ENCODE peak calls at places on chromosomes 3 and 15, in four cellular contexts. D is CD4-positive, alpha-beta memory T cell; B is Panc1; H is mesenchymal stem cell. M is an unnamed sample.

GRCh38 chr3:43378066-43378935 is 92.0 kb downstream of the SNRK start:
- DNase-seq in D (peak), H (peak), B (no peak), M (peak)

GRCh38 chr3:126544596-126545281 is 14.0 kb downstream of the C3orf22 start:
- DNase-seq in B (no peak), D (no peak), H (no peak), M (no peak)

GRCh38 chr3:149179225-149179624 is 42.4 kb downstream of the CP start:
- DNase-seq in B (peak), D (no peak), H (peak), M (no peak)

GRCh38 chr3:98657429-98657828 is 64.0 kb upstream of the CPOX start:
- DNase-seq in B (no peak), D (peak), H (no peak), M (no peak)

GRCh38 chr15:91101356-91101920 is 1.4 kb downstream of the SV2B start:
- DNase-seq in B (no peak), H (no peak), D (no peak), M (no peak)

GRCh38 chr15:52440414-52440813 is 88.3 kb downstream of the MYO5A start:
- DNase-seq in B (no peak), D (no peak), H (peak), M (no peak)

GRCh38 chr3:186035277-186035676 is 73.6 kb downstream of the ETV5 start:
- DNase-seq in H (no peak), B (no peak), D (no peak), M (no peak)

GRCh38 chr15:29183071-29183831 is 86.4 kb downstream of the NSMCE3 start:
- DNase-seq in D (no peak), B (no peak), H (no peak), M (no peak)

GRCh38 chr3:94024385-94024784 is 4.0 kb downstream of the STX19 start:
- DNase-seq in D (no peak), B (no peak), H (no peak), M (no peak)

GRCh38 chr15:78907577-78907976 is 34.9 kb downstream of the MORF4L1 start:
- DNase-seq in H (peak), D (no peak), B (no peak), M (no peak)

GRCh38 chr3:46469680-46470357 is 5.1 kb upstream of the LTF start:
- DNase-seq in B (no peak), D (no peak), H (no peak), M (no peak)

GRCh38 chr3:69716119-69716518 is 23.1 kb upstream of the MITF start:
- DNase-seq in D (no peak), H (no peak), B (no peak), M (no peak)

GRCh38 chr3:49271047-49271446 is 6.0 kb downstream of the C3orf62 start:
- DNase-seq in D (no peak), H (no peak), B (no peak), M (no peak)

GRCh38 chr3:159189994-159190669 is 388.3 kb downstream of the MFSD1 start:
- DNase-seq in B (no peak), H (peak), D (no peak), M (no peak)

GRCh38 chr3:74614133-74614967 is at the start of gene CNTN3:
- DNase-seq in B (no peak), H (no peak), D (no peak), M (no peak)

GRCh38 chr3:187507266-187507665 is 139.1 kb downstream of the RTP4 start:
- DNase-seq in D (no peak), H (no peak), B (no peak), M (no peak)

GRCh38 chr3:49619649-49620048 is 54.5 kb upstream of the APEH start:
- DNase-seq in H (no peak), B (no peak), D (no peak), M (no peak)

GRCh38 chr3:127747751-127748521 is 74.4 kb downstream of the MGLL start:
- DNase-seq in B (no peak), H (peak), D (no peak), M (no peak)

GRCh38 chr15:37880009-37880834 is 54.2 kb upstream of the TMCO5A start:
- DNase-seq in B (no peak), H (peak), D (no peak), M (peak)

GRCh38 chr3:65778966-65779365 is 259.8 kb downstream of the MAGI1 start:
- DNase-seq in D (no peak), B (no peak), H (no peak), M (no peak)

GRCh38 chr3:196236169-196236568 is 19.8 kb downstream of the SLC51A start:
- DNase-seq in B (no peak), D (no peak), H (no peak), M (no peak)

GRCh38 chr3:38960953-38961622 is 90.7 kb downstream of the SCN11A start:
- DNase-seq in B (no peak), H (peak), D (no peak), M (no peak)

GRCh38 chr15:25408428-25408827 is 30.4 kb downstream of the UBE3A start:
- DNase-seq in B (no peak), H (no peak), D (no peak), M (no peak)

GRCh38 chr3:77541203-77541922 is 501.5 kb downstream of the ROBO2 start:
- DNase-seq in B (no peak), D (no peak), H (no peak), M (no peak)

GRCh38 chr3:171508206-171508605 is 48.0 kb upstream of the TNIK start:
- DNase-seq in B (no peak), D (no peak), H (no peak), M (no peak)

GRCh38 chr15:69578792-69579587 is 126.4 kb downstream of the RPLP1 start:
- DNase-seq in H (no peak), B (no peak), D (no peak), M (no peak)

GRCh38 chr3:28215407-28215806 is 26.0 kb upstream of the CMC1 start:
- DNase-seq in H (no peak), B (no peak), D (no peak), M (no peak)

GRCh38 chr3:118817748-118818165 is 216.9 kb downstream of the IGSF11 start:
- DNase-seq in D (peak), B (no peak), H (peak), M (peak)

GRCh38 chr3:123347691-123348264 is 101.1 kb downstream of the ADCY5 start:
- DNase-seq in H (no peak), B (no peak), D (no peak), M (no peak)

GRCh38 chr3:79297242-79297641 is 470.6 kb downstream of the ROBO1 start:
- DNase-seq in H (peak), D (no peak), B (no peak), M (no peak)

GRCh38 chr15:99438222-99438592 is 127.6 kb upstream of the MEF2A start:
- DNase-seq in H (no peak), B (no peak), D (no peak), M (no peak)

GRCh38 chr15:99438691-99439523 is 126.9 kb upstream of the MEF2A start:
- DNase-seq in D (no peak), B (no peak), H (peak), M (no peak)

GRCh38 chr15:99435761-99436346 is 129.9 kb upstream of the MEF2A start:
- DNase-seq in D (no peak), B (no peak), H (no peak), M (no peak)

GRCh38 chr15:99436472-99437314 is 129.1 kb upstream of the MEF2A start:
- DNase-seq in B (no peak), D (no peak), H (no peak), M (no peak)

GRCh38 chr15:99437315-99438221 is 128.2 kb upstream of the MEF2A start:
- DNase-seq in D (no peak), H (no peak), B (no peak), M (no peak)
- H3K27ac ChIP-seq in D (no peak), H (no peak), B (no peak), M (no peak)

DNA sequence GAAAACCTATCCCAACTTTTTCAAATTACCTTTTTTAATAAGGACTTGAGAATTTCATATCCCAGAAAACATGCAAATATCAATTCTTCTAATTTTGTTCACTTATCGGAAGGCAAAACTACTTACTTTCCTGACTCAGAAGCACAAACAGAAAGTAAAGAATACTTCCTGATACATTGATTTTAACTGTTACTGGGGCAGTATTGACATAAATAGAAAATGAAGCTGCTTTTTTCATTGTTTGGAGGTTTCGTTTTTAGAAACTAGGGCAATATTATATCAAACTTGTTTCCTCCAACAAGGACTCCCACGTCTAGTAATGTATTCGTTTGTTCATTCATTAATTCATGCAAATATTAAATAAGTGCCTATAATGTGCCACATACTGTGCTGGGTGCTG is 19.1 kb downstream of the PAQR9 start:
- DNase-seq in H (no peak), D (peak), B (no peak), M (peak)
- H3K27ac ChIP-seq in H (no peak), D (no peak), B (no peak), M (peak)

GRCh38 chr3:24018784-24019570 is 73.9 kb downstream of the NR1D2 start:
- DNase-seq in D (no peak), B (no peak), H (no peak), M (no peak)

GRCh38 chr3:24019585-24019984 is 74.5 kb downstream of the NR1D2 start:
- DNase-seq in B (no peak), H (no peak), D (no peak), M (no peak)

GRCh38 chr3:24020036-24020691 is 75.1 kb downstream of the NR1D2 start:
- DNase-seq in H (no peak), B (no peak), D (no peak), M (no peak)

GRCh38 chr3:24013843-24014242 is 68.8 kb downstream of the NR1D2 start:
- DNase-seq in D (no peak), H (peak), B (no peak), M (no peak)

DNA sequence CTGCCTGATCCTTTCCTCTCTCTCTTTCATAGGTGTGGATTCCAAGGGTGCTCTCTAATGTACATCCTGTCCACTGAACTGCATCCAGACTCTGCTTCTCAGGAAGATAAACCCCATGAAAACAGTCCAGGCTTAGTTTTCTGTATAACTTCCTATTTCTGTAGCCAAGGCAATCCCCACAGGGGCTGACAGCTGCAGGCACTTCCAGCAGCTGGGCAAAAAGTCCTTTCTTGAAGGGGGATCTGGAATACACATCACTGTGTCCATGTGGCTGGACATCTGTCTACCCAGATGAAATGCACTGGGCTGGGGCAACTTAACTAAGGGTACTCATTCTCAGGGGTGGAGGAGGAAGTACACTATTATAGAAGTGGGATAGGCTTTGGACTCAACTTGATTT is 72.2 kb downstream of the NR1D2 start:
- DNase-seq in H (no peak), D (no peak), B (no peak), M (no peak)
- H3K27ac ChIP-seq in H (no peak), D (no peak), B (no peak), M (no peak)

GRCh38 chr15:74585857-74586256 is 29.8 kb upstream of the CLK3 start:
- DNase-seq in B (no peak), D (no peak), H (no peak), M (no peak)
- H3K27ac ChIP-seq in B (no peak), D (no peak), H (no peak), M (no peak)

GRCh38 chr15:68203956-68204355 is 1.2 kb downstream of the CALML4 start:
- DNase-seq in D (no peak), H (no peak), B (no peak), M (no peak)

GRCh38 chr15:68205949-68206539 is 912 bp upstream of the CALML4 start:
- DNase-seq in D (no peak), H (no peak), B (no peak), M (no peak)

GRCh38 chr15:68204361-68204760 is 771 bp downstream of the CALML4 start:
- DNase-seq in D (no peak), H (no peak), B (no peak), M (no peak)

GRCh38 chr15:68205558-68205944 is 419 bp upstream of the CALML4 start:
- DNase-seq in B (no peak), D (no peak), H (no peak), M (no peak)

DNA sequence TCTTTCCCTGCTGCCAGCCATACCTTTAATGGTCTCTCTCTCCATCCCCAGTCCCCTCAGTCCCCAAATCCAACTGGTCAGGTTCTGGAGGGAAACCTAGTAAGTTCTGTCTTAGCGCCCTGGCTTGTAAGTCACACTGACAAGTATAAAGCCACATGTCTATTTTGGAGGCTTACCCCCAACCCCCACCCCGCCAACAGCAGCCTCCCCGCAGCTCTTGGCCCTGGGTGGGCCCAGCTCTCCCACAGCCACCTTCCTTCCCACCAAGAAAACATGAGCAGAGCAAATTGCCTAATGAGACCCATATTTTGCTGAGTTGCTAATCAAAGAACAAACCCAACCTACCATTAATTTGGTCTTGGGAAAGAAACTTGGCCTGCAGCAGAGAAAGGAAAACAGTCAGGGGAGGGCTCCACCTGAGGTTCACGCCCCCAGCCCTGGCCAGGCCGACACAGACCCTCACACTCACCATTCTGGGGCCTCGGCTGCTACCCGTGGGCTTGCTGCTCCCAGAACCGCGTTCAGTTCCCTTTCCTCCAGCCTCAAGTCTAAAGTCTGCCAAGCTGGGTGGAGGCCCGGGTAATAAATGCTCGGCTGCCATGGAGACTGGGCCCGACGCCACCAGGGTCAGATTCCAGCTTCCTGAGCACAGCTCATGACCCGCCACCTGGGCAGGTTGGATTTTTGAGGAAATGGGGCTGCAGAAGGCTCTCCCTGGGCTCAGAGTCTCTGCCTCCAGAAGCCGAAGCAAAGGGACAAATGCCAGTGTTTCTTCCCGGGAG is at the start of gene CALML4:
- DNase-seq in H (no peak), B (no peak), D (no peak), M (no peak)
- H3K27ac ChIP-seq in H (no peak), B (no peak), D (no peak), M (no peak)

GRCh38 chr3:115062412-115062956 is 84.6 kb downstream of the ZBTB20 start:
- DNase-seq in D (no peak), B (no peak), H (no peak), M (no peak)
- H3K27ac ChIP-seq in D (no peak), B (no peak), H (no peak), M (no peak)

GRCh38 chr3:23383875-23384274 is 180.7 kb downstream of the UBE2E2 start:
- DNase-seq in D (no peak), B (no peak), H (no peak), M (no peak)
- H3K27ac ChIP-seq in D (no peak), B (no peak), H (no peak), M (no peak)

M was measured in CD4-positive, CD25-positive, alpha-beta regulatory T cell.